ENCODE peak calls at places on chromosomes 5 and 9, in ten cellular contexts. A is endothelial cell of umbilical vein, T is astrocyte, N is PC-3, R is keratinocyte, K is HCT116, E is fibroblast of lung, I is IMR-90, O is OCI-LY7, M is GM12878. D is an unnamed sample.
A peak's percentile ranks its signal among the peaks of the same experiment; 100 is the strongest.

GRCh38 chr5:13034048-13034447 is 910.4 kb downstream of the DNAH5 start:
- DNase-seq in O (no peak), T (peak; percentile 7), I (peak; percentile 0), N (peak; percentile 81), K (no peak), E (no peak), R (no peak), A (peak; percentile 2), M (no peak), D (no peak)

GRCh38 chr5:60350794-60351193 is 349.2 kb downstream of the DEPDC1B start:
- DNase-seq in I (no peak), E (no peak), K (no peak), R (no peak), N (no peak), O (no peak), A (no peak), T (no peak), M (no peak), D (no peak)

GRCh38 chr9:6686396-6686795 is 40.9 kb upstream of the GLDC start:
- DNase-seq in N (peak; percentile 40), E (peak; percentile 52), I (peak; percentile 41), T (peak; percentile 15), A (peak; percentile 21), O (peak; percentile 41), R (no peak), K (no peak), M (no peak), D (peak; percentile 93)

GRCh38 chr9:76216161-76216649 is 178.0 kb downstream of the RFK start:
- DNase-seq in E (peak; percentile 94), K (peak; percentile 15), O (no peak), A (peak; percentile 84), R (peak; percentile 73), M (no peak), T (peak; percentile 98), I (peak; percentile 98), N (peak; percentile 5), D (peak; percentile 76)

GRCh38 chr9:136687721-136688223 is 515 bp upstream of the AGPAT2 start:
- DNase-seq in K (no peak), O (no peak), A (no peak), T (no peak), M (no peak), N (peak; percentile 27), R (no peak), E (no peak), I (no peak), D (no peak)

GRCh38 chr5:171420429-171421231 is 1.2 kb downstream of the FGF18 start:
- DNase-seq in T (peak; percentile 89), I (peak; percentile 89), R (no peak), O (no peak), N (peak; percentile 56), A (peak; percentile 58), M (no peak), K (no peak), E (peak; percentile 92), D (peak; percentile 97)

GRCh38 chr5:126745259-126745992 is 31.5 kb upstream of the LMNB1 start:
- DNase-seq in E (no peak), K (no peak), O (no peak), N (no peak), T (no peak), I (no peak), R (no peak), M (no peak), A (no peak), D (no peak)

GRCh38 chr9:128718475-128718874 is 5.5 kb downstream of the ZDHHC12 start:
- DNase-seq in T (no peak), A (no peak), N (no peak), O (no peak), K (no peak), M (no peak), E (no peak), R (no peak), I (no peak), D (no peak)

GRCh38 chr5:94640176-94640575 is 21.7 kb downstream of the SLF1 start:
- DNase-seq in O (no peak), I (no peak), N (no peak), T (no peak), K (no peak), E (no peak), R (no peak), M (no peak), A (no peak), D (no peak)

GRCh38 chr5:23027341-23027740 is 174.2 kb upstream of the CDH12 start:
- DNase-seq in N (no peak), I (no peak), R (no peak), K (no peak), O (no peak), A (no peak), E (no peak), M (no peak), T (no peak), D (no peak)

GRCh38 chr5:1109542-1110259 is 2.2 kb downstream of the SLC12A7 start:
- DNase-seq in A (no peak), N (no peak), M (no peak), I (no peak), E (no peak), O (no peak), K (no peak), R (no peak), T (no peak), D (no peak)

GRCh38 chr5:1110930-1111726 is 735 bp downstream of the SLC12A7 start:
- DNase-seq in M (no peak), R (no peak), N (peak; percentile 12), O (no peak), E (peak; percentile 22), I (no peak), K (no peak), T (no peak), A (peak; percentile 15), D (peak; percentile 97)

GRCh38 chr5:1111727-1112289 is at the start of gene SLC12A7:
- DNase-seq in T (no peak), A (peak; percentile 37), K (no peak), M (no peak), E (no peak), N (peak; percentile 77), R (no peak), I (no peak), O (no peak), D (peak; percentile 96)

GRCh38 chr5:1108865-1109174 is 3.0 kb downstream of the SLC12A7 start:
- DNase-seq in K (no peak), M (no peak), I (no peak), O (no peak), T (no peak), A (no peak), N (no peak), E (no peak), R (no peak), D (no peak)

GRCh38 chr5:1110260-1110929 is 1.5 kb downstream of the SLC12A7 start:
- DNase-seq in M (no peak), R (no peak), T (no peak), O (no peak), N (peak; percentile 10), A (no peak), K (no peak), E (no peak), I (no peak), D (peak; percentile 93)
- H4K20me1 ChIP-seq in M (no peaks in the 10 kb centered on the region), R (no peaks in the 10 kb centered on the region), T (peaks cover 5% of the 10 kb centered on the region), O (no peaks in the 10 kb centered on the region), N (peaks cover 53% of the 10 kb centered on the region), A (no peaks in the 10 kb centered on the region), K (no peaks in the 10 kb centered on the region), E (no peaks in the 10 kb centered on the region), I (peaks cover 4% of the 10 kb centered on the region), D (peaks cover 11% of the 10 kb centered on the region)

GRCh38 chr9:929719-930118 is 46.7 kb upstream of the DMRT3 start:
- DNase-seq in T (no peak), I (no peak), E (no peak), A (no peak), O (no peak), N (no peak), K (no peak), R (no peak), M (no peak), D (no peak)
- H3K9me3 ChIP-seq in T (no peaks in the 10 kb centered on the region), I (no peaks in the 10 kb centered on the region), E (no peaks in the 10 kb centered on the region), A (no peaks in the 10 kb centered on the region), O (no peaks in the 10 kb centered on the region), N (no peaks in the 10 kb centered on the region), K (no peaks in the 10 kb centered on the region), R (no peaks in the 10 kb centered on the region), M (no peaks in the 10 kb centered on the region), D (no peaks in the 10 kb centered on the region)

GRCh38 chr5:75152861-75153260 is 83.8 kb downstream of the ANKRD31 start:
- DNase-seq in A (no peak), R (peak; percentile 55), O (no peak), N (peak; percentile 73), T (no peak), I (no peak), K (no peak), M (no peak), E (no peak), D (no peak)

GRCh38 chr5:75156585-75156984 is 80.1 kb downstream of the ANKRD31 start:
- DNase-seq in T (no peak), A (no peak), I (no peak), E (no peak), R (no peak), N (peak; percentile 19), O (no peak), K (no peak), M (no peak), D (no peak)
- TF ChIP-seq CTCF in T (no peak), A (no peak), I (no peak), E (peak; percentile 1), R (no peak), N (peak; percentile 27), O (peak; percentile 14), K (no peak), M (no peak), D (peak; percentile 28)

GRCh38 chr5:138528208-138528607 is 14.8 kb downstream of the ETF1 start:
- DNase-seq in E (no peak), R (no peak), K (no peak), T (no peak), M (no peak), O (no peak), I (peak; percentile 48), A (no peak), N (no peak), D (no peak)

GRCh38 chr5:138527170-138527569 is 15.9 kb downstream of the ETF1 start:
- DNase-seq in R (no peak), E (no peak), A (no peak), T (no peak), M (no peak), I (no peak), N (no peak), K (no peak), O (no peak), D (no peak)

GRCh38 chr5:138528744-138529469 is 14.1 kb downstream of the ETF1 start:
- DNase-seq in N (no peak), O (no peak), E (no peak), R (no peak), M (no peak), I (no peak), T (no peak), K (no peak), A (no peak), D (no peak)

GRCh38 chr5:138520971-138521370 is 22.1 kb downstream of the ETF1 start:
- DNase-seq in M (no peak), O (no peak), N (no peak), A (peak; percentile 70), K (no peak), E (no peak), R (no peak), I (no peak), T (no peak), D (no peak)

DNA sequence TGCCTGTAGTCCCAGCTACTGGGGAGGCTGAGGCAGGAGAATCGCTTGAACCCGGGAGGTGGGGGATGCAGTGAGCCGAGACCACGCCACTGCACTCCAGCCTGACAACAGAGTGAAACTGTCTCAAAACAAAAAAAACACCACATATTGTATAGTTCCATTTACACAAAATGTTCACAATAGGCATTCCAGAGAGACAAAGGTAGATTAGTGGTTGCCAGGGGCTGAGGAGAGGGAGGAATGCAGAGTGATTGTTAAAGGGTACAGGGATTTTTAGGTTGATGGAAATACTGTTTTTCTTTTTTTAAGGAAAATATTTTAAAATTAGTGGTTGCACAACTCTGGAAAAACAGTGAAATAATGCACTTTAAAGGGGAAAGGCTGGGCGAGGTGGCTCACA is 19.6 kb downstream of the ETF1 start:
- DNase-seq in M (no peak), T (no peak), O (no peak), N (no peak), R (no peak), E (no peak), K (no peak), I (no peak), A (no peak), D (no peak)
- H4K20me1 ChIP-seq in M (no peaks in the 10 kb centered on the region), T (peaks cover 72% of the 10 kb centered on the region), O (no peaks in the 10 kb centered on the region), N (peaks cover 16% of the 10 kb centered on the region), R (peaks cover 12% of the 10 kb centered on the region), E (peaks cover 4% of the 10 kb centered on the region), K (peaks cover 9% of the 10 kb centered on the region), I (peaks cover 63% of the 10 kb centered on the region), A (peaks cover 3% of the 10 kb centered on the region), D (peaks cover 48% of the 10 kb centered on the region)

D was measured in osteoblast.